ENCODE peak calls at places on chromosome 22, in nine cellular contexts. P is BJ, G is right lobe of liver, T is GM12865, S is heart right ventricle, W is body of pancreas, R is brain microvascular endothelial cell, X is GM23338, E is A549. M is an unnamed sample.

GRCh38 chr22:41668971-41669911 is 19.4 kb downstream of the SNU13 start:
- DNase-seq in T (no peak), G (no peak), S (no peak), P (peak), R (peak), E (peak), X (no peak), W (no peak), M (peak)

GRCh38 chr22:41598081-41598480 is 8.4 kb upstream of the PMM1 start:
- DNase-seq in G (no peak), X (no peak), E (no peak), P (no peak), T (no peak), S (no peak), W (no peak), R (peak), M (no peak)

GRCh38 chr22:23790819-23791736 is 4.3 kb downstream of the SMARCB1 start:
- DNase-seq in G (no peak), E (no peak), W (no peak), S (no peak), T (no peak), X (no peak), P (peak), R (no peak), M (peak)

GRCh38 chr22:30637701-30638114 is 2.1 kb downstream of the SLC35E4 start:
- DNase-seq in G (no peak), X (no peak), R (no peak), T (no peak), W (no peak), E (no peak), S (no peak), P (no peak), M (no peak)

GRCh38 chr22:26592368-26593015 is 2.6 kb upstream of the TPST2 start:
- DNase-seq in T (peak), X (no peak), P (no peak), W (peak), S (no peak), R (no peak), E (no peak), G (no peak), M (no peak)

GRCh38 chr22:31607696-31608095 is 54.3 kb downstream of the PISD start:
- DNase-seq in T (no peak), P (no peak), G (no peak), X (no peak), S (no peak), R (no peak), E (no peak), W (no peak), M (no peak)

GRCh38 chr22:40220316-40221054 is 42.8 kb downstream of the TNRC6B start:
- DNase-seq in P (no peak), S (no peak), X (no peak), R (no peak), E (no peak), W (no peak), G (no peak), T (no peak), M (no peak)

GRCh38 chr22:41094036-41094435 is 1.6 kb downstream of the EP300 start:
- DNase-seq in R (peak), S (no peak), P (no peak), E (peak), X (peak), T (peak), G (no peak), W (no peak), M (no peak)

GRCh38 chr22:38310518-38311330 is 6.5 kb downstream of the CSNK1E start:
- DNase-seq in E (no peak), S (peak), P (no peak), W (no peak), T (no peak), G (no peak), R (no peak), X (no peak), M (no peak)

GRCh38 chr22:49093192-49093880 is 734.3 kb downstream of the BRD1 start:
- DNase-seq in T (no peak), G (no peak), S (no peak), W (no peak), X (no peak), R (no peak), E (no peak), P (no peak), M (no peak)

GRCh38 chr22:23404689-23405365 is 175.3 kb downstream of the IGLL1 start:
- DNase-seq in X (peak), P (no peak), S (no peak), E (no peak), W (peak), R (peak), T (no peak), G (no peak), M (no peak)

GRCh38 chr22:47153854-47154542 is 391.5 kb downstream of the TBC1D22A start:
- DNase-seq in E (no peak), S (no peak), R (no peak), G (no peak), W (no peak), P (no peak), X (no peak), T (no peak), M (no peak)

GRCh38 chr22:47155912-47156311 is 393.5 kb downstream of the TBC1D22A start:
- DNase-seq in G (no peak), S (no peak), W (no peak), P (no peak), R (no peak), T (no peak), X (no peak), E (no peak), M (no peak)

GRCh38 chr22:47152938-47153337 is 390.5 kb downstream of the TBC1D22A start:
- DNase-seq in T (no peak), X (no peak), E (no peak), W (no peak), S (no peak), R (no peak), P (no peak), G (no peak), M (no peak)

GRCh38 chr22:47155131-47155885 is 392.9 kb downstream of the TBC1D22A start:
- DNase-seq in X (no peak), W (no peak), S (peak), T (no peak), G (no peak), R (no peak), E (no peak), P (no peak), M (no peak)

GRCh38 chr22:47154621-47155081 is 392.2 kb downstream of the TBC1D22A start:
- DNase-seq in G (no peak), W (peak), T (no peak), X (no peak), R (no peak), S (peak), E (no peak), P (no peak), M (peak)
- TF ChIP-seq CTCF in G (no peak), W (no peak), T (no peak), X (no peak), R (peak), S (no peak), E (no peak), P (peak), M (peak)

GRCh38 chr22:27730649-27731433 is 70.7 kb downstream of the MN1 start:
- DNase-seq in X (peak), W (no peak), P (no peak), R (no peak), T (no peak), S (no peak), G (no peak), E (no peak), M (no peak)

GRCh38 chr22:27731621-27732020 is 69.9 kb downstream of the MN1 start:
- DNase-seq in G (no peak), P (no peak), E (no peak), R (no peak), T (no peak), X (no peak), S (no peak), W (no peak), M (no peak)

GRCh38 chr22:27734066-27734465 is 67.5 kb downstream of the MN1 start:
- DNase-seq in X (no peak), S (no peak), T (no peak), G (no peak), W (no peak), E (no peak), P (no peak), R (no peak), M (no peak)

GRCh38 chr22:27732391-27732790 is 69.2 kb downstream of the MN1 start:
- DNase-seq in X (no peak), P (no peak), T (no peak), R (no peak), E (no peak), G (no peak), S (no peak), W (no peak), M (no peak)

DNA sequence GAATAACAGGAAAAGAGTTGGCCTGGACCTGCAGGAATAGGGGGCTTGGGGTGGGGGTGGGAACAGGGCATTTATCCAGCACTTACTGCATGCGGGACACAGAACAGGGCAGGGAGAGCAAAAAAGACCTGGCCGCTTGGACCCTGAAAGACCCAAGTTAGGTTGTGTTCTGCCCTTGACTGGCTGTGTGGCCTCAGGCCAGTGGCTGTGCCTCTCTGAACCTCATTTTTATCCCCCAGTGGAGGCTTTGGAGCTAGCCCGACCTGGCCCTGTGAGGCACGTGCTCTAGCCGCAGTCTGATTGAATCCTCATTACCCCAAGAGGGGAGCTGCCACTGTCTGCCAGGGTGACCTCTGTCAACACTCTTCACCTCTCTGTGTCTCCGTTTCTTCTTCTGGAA is 68.7 kb downstream of the MN1 start:
- DNase-seq in S (no peak), W (no peak), G (no peak), T (no peak), R (no peak), X (no peak), P (no peak), E (no peak), M (no peak)
- H3K4me3 ChIP-seq in S (no peak), W (no peak), G (no peak), T (no peak), R (no peak), X (no peak), P (no peak), E (no peak), M (no peak)

DNA sequence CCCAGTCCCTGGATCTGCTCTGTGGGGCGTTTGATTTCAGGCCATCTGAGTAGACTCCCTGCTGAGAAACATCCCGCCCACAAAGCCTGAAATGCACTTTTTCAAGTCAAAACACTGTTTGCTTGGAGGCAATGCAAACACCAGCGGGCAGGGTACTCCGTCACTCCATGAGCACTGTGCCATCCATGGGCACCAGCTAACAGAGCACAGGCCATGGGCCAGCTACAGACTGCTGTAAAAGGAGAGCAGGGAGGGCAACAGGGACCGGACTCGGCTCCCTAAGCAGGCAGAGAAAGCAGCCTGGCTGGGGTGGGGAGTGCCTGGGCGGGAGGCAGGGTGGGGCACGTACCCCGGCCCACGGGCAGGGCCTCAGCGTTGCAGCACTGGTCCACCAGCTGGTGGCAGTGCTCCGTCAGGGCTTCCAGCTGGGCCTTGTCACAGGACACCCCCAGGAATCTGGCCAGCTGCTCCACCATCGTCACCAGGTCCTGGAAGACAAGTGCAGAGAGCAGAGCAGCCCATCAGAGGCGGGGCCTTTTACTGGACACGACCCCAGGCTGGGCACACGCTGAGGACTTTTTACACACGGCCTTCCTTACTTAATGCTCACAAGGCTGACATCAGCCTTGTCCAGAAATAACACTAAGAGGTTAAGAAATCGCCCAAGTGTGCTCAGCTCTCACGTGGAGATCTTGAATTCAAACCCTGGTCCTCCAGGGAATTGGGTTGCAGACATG is 16.8 kb upstream of the EFCAB6 start:
- DNase-seq in E (peak), X (peak), P (no peak), R (peak), G (peak), W (peak), S (peak), T (no peak), M (no peak)
- TF ChIP-seq CTCF in E (no peak), X (peak), P (peak), R (peak), G (peak), W (no peak), S (peak), T (no peak), M (peak)

DNA sequence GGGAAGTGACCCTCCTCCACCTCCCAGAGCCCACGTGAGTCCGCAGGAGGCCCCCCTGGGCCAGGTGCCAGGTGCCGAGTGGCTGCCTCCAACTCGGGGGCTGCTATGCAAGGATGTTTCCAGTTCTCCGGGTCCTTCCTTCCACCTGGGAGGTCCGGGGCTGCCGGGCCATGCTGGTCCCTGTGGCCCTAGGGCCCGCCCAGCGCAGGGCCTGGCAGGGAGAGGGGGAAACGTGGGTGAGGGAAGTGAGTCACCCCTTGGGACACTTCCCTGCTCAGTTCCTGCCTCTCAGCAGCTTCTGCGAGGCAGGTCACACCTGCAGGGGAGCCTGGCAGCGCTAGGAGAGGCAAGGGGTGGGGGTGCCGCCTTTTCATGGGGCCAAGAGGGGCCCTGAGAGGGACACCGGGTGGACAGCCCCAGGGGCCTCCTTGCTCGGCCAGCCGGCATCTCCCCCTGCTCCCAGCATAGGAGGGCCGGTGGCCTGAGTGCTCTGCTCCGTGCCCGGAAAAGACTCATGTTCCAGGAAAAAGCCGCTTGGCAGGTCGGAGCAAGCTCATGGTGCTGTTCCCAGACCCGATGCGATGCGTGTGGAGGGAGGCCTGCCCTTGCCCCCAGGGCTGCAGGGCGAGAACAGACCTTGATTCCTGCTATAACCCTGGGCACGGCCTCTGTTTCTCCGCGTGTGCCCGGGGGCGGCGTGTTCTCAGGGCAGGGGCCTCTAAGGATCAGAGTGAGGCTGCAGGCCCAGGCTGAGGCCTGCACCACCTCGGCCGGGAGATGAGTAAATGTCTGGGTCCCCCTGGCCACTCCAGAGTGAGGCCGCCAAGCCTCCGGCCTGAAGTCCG is 30.3 kb upstream of the WNT7B start:
- DNase-seq in R (peak), P (no peak), S (peak), X (no peak), W (peak), G (peak), T (no peak), E (peak), M (no peak)
- H3K4me3 ChIP-seq in R (no peak), P (peak), S (peak), X (no peak), W (no peak), G (no peak), T (no peak), E (peak), M (peak)

DNA sequence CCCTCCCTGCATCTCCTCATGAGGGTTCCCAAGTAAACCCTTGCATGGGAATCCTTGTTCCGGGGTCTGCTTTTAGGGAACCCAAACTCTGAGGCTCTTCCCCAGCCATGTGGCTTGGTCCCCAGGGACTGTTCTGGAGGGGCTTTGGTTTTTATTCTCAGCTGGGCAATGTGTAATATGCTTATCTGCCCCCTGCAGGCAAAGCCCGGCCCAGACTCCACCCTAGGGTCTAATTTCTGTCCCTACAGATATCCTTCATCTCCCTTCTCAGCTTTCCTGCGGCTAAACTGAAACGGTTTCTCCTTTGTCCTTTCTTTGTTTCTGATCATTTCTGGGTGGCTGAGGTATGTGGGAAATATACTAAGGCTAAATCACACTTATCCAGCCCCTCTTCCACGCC is 37.1 kb downstream of the TST start:
- DNase-seq in R (no peak), W (no peak), T (no peak), P (no peak), X (no peak), E (no peak), S (no peak), G (no peak), M (no peak)
- TF ChIP-seq CTCF in R (peak), W (no peak), T (no peak), P (no peak), X (peak), E (no peak), S (no peak), G (no peak), M (peak)

GRCh38 chr22:34931026-34931425 is 134.9 kb upstream of the ISX start:
- DNase-seq in X (no peak), S (no peak), G (no peak), E (no peak), P (no peak), W (no peak), R (no peak), T (no peak), M (no peak)
- H3K4me3 ChIP-seq in X (no peak), S (no peak), G (no peak), E (no peak), P (no peak), W (no peak), R (no peak), T (no peak), M (no peak)

GRCh38 chr22:18091478-18091877 is 13.7 kb downstream of the PEX26 start:
- DNase-seq in R (no peak), E (no peak), G (no peak), W (no peak), T (peak), S (no peak), P (no peak), X (no peak), M (no peak)

GRCh38 chr22:18088825-18089568 is 11.2 kb downstream of the PEX26 start:
- DNase-seq in S (no peak), P (no peak), T (peak), W (peak), E (no peak), G (no peak), R (no peak), X (no peak), M (no peak)

GRCh38 chr22:18090286-18090685 is 12.5 kb downstream of the PEX26 start:
- DNase-seq in W (no peak), X (no peak), S (no peak), E (no peak), T (no peak), G (no peak), R (no peak), P (no peak), M (no peak)

GRCh38 chr22:18093661-18094060 is 15.9 kb downstream of the PEX26 start:
- DNase-seq in T (no peak), W (no peak), S (no peak), R (no peak), P (no peak), G (no peak), E (no peak), X (no peak), M (no peak)

DNA sequence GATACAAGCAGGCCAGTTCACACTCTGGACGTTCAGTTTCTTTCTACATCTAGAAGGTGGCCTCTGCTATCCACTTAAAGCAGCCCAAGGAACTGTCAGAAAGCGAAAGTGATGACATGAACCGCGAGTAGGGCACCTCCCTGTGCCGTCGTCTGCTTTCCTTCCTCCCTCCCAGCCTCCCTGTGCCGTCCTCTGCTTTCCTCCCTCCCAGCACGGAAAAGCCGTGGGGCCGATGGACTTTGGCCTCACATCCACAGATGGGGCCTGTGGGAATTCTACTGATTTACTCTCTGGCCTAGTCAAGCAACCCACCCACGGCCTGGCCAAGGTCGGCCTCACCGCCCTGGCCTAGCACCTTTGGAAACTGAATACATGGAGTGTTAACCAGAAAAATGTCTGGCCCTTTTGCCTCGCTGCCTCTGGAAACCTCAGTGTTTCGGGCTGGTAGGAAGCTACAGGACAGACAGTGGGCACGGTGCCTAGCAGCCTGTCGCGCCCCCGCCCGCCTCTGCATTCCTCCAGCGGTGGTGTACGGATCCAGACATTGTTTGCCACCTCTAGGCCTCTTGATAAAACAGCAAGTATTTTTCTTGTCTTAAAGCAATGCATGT is 14.2 kb downstream of the PEX26 start:
- DNase-seq in G (peak), S (peak), E (peak), W (peak), R (no peak), P (no peak), T (peak), X (no peak), M (no peak)
- TF ChIP-seq CTCF in G (peak), S (no peak), E (no peak), W (no peak), R (no peak), P (no peak), T (no peak), X (no peak), M (no peak)

GRCh38 chr22:46057206-46057605 is 80.2 kb upstream of the WNT7B start:
- DNase-seq in S (no peak), R (no peak), P (no peak), X (no peak), G (no peak), W (peak), T (no peak), E (no peak), M (no peak)
- H3K4me3 ChIP-seq in S (peak), R (no peak), P (peak), X (no peak), G (no peak), W (no peak), T (no peak), E (no peak), M (peak)

M was measured in AG09309.